ENCODE peak calls at places on chromosomes 6 and 20, in six cellular contexts. A is activated B cell treated with CpG ODN at 0.5 μM for 24 hours, T is CD14-positive monocyte, F is GM23338, Y is tibial nerve, G is neural crest cell. U is an unnamed sample.

GRCh38 chr6:52340603-52340880 is 21.4 kb upstream of the PAQR8 start:
- DNase-seq in F (no peak), A (no peak), G (no peak), T (no peak), Y (no peak), U (no peak)

GRCh38 chr6:119148102-119148824 is 69.8 kb upstream of the FAM184A start:
- DNase-seq in Y (no peak), G (peak; percentile 22), T (no peak), F (peak; percentile 68), A (no peak), U (no peak)

GRCh38 chr6:132868057-132868456 is 53.7 kb downstream of the RPS12 start:
- DNase-seq in G (no peak), Y (no peak), F (no peak), T (no peak), A (no peak), U (no peak)

GRCh38 chr6:32947552-32948465 is 5.1 kb downstream of the HLA-DMA start:
- DNase-seq in F (peak; percentile 86), Y (no peak), A (no peak), G (no peak), T (no peak), U (no peak)

GRCh38 chr20:19893356-19893755 is 123.8 kb upstream of the NAA20 start:
- DNase-seq in F (no peak), G (no peak), T (no peak), A (no peak), Y (no peak), U (no peak)

GRCh38 chr6:34239240-34239825 is 2.7 kb downstream of the HMGA1 start:
- DNase-seq in G (no peak), T (no peak), A (no peak), F (no peak), Y (no peak), U (no peak)

GRCh38 chr6:139698526-139699182 is 324.2 kb upstream of the CITED2 start:
- DNase-seq in Y (no peak), F (no peak), A (no peak), T (peak; percentile 48), G (no peak), U (no peak)

GRCh38 chr6:37486440-37486839 is 13.3 kb downstream of the CCDC167 start:
- DNase-seq in Y (no peak), F (no peak), G (no peak), A (no peak), T (no peak), U (no peak)

GRCh38 chr6:73879894-73880293 is 183.9 kb downstream of the CD109 start:
- DNase-seq in Y (no peak), G (no peak), T (no peak), F (no peak), A (no peak), U (no peak)

GRCh38 chr20:49470922-49471321 is 11.5 kb downstream of the KCNB1 start:
- DNase-seq in T (no peak), Y (no peak), G (no peak), F (no peak), A (no peak), U (no peak)

GRCh38 chr20:25574411-25574810 is 10.9 kb downstream of the NINL start:
- DNase-seq in T (no peak), A (no peak), Y (no peak), F (no peak), G (no peak), U (no peak)
- TF ChIP-seq CTCF in T (no peak), A (no peak), Y (no peak), F (peak; percentile 38), G (no peak), U (no peak)

GRCh38 chr6:155583997-155584396 is 128.4 kb upstream of the NOX3 start:
- DNase-seq in Y (no peak), A (no peak), T (no peak), F (no peak), G (no peak), U (no peak)

GRCh38 chr6:155586036-155586557 is 130.5 kb upstream of the NOX3 start:
- DNase-seq in T (no peak), G (no peak), Y (no peak), F (no peak), A (no peak), U (no peak)

GRCh38 chr6:155582016-155582991 is 126.7 kb upstream of the NOX3 start:
- DNase-seq in A (no peak), F (no peak), G (no peak), T (no peak), Y (no peak), U (no peak)

DNA sequence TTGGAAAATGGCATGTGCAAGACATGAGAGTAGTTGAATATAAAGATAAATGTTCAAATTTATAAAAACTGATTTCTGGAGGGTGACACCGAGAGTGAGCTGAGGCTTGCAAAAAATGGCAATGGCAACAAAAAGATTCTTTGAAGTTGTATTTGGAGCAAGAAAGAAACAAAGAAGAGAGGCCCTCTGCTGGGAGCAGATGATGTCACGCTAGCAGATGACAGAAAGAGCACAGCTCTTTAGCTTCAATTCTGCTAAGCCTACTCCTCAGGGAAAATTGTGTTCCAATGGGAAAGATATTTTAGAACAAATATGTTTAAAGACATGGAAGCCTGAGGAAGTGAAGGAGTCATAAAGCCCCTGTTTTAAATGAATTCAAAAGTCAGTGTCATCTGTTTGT is 125.3 kb upstream of the NOX3 start:
- DNase-seq in G (no peak), T (no peak), F (peak; percentile 12), A (no peak), Y (no peak), U (no peak)
- TF ChIP-seq CTCF in G (peak; percentile 27), T (no peak), F (no peak), A (no peak), Y (no peak), U (no peak)

GRCh38 chr6:75368864-75369402 is 84.3 kb upstream of the TMEM30A start:
- DNase-seq in F (no peak), Y (no peak), G (no peak), A (no peak), T (no peak), U (no peak)

GRCh38 chr6:75372884-75373283 is 88.3 kb upstream of the TMEM30A start:
- DNase-seq in T (no peak), F (no peak), A (no peak), Y (no peak), G (no peak), U (no peak)

GRCh38 chr6:75363304-75363703 is 78.7 kb upstream of the TMEM30A start:
- DNase-seq in G (no peak), Y (no peak), F (no peak), T (no peak), A (no peak), U (no peak)

GRCh38 chr6:75368151-75368779 is 83.7 kb upstream of the TMEM30A start:
- DNase-seq in Y (no peak), G (no peak), F (peak; percentile 88), T (no peak), A (no peak), U (no peak)
- TF ChIP-seq CTCF in Y (no peak), G (peak; percentile 66), F (peak; percentile 83), T (no peak), A (no peak), U (peak; percentile 65)

DNA sequence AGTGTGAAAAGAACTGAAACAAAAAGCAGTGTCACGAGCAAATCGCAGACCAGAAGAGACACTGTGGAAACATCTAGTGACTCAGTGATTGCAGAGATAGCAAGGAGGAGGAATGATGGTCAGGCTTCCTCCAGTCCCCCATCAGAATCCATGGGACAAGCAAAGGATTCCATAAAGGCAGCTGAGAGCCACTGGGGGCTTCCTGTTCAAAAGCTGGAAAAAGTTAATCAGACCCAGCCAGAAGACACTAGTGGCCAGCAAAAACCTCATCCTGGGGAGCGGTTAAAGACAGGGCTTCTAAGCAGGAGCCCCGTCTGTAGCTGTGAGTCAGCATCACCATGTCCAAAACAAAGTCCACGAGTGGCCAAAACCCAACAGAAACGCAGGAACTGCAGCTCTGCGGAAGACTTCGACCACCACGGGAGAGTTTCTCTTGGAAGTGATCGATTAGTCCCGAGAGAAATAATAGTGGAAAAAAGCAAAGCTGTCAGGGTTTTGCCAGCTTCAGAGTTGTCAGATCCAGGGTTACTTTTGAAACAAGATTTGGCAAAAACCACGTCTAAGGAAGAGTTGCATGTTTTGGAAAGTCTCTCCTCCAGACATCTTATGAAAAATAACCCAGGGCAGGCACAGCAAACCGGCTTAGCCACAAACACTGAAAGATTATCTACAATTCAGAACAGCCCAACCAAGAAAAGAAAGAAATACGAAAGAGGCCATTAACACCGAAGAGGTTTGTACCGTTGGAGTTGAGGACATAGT is 51.0 kb downstream of the JAG1 start:
- DNase-seq in A (no peak), T (no peak), Y (no peak), G (no peak), F (no peak), U (peak; percentile 66)
- TF ChIP-seq CTCF in A (no peak), T (no peak), Y (no peak), G (no peak), F (no peak), U (no peak)

GRCh38 chr6:169449221-169449620 is 195.6 kb upstream of the THBS2 start:
- DNase-seq in T (no peak), G (no peak), F (no peak), A (no peak), Y (no peak), U (no peak)

GRCh38 chr6:169450097-169450496 is 196.5 kb upstream of the THBS2 start:
- DNase-seq in G (no peak), F (no peak), T (no peak), Y (no peak), A (no peak), U (no peak)

GRCh38 chr6:169445661-169446581 is 192.3 kb upstream of the THBS2 start:
- DNase-seq in G (no peak), F (peak; percentile 11), Y (no peak), A (no peak), T (no peak), U (no peak)

GRCh38 chr6:169441292-169441691 is 187.6 kb upstream of the THBS2 start:
- DNase-seq in Y (no peak), A (no peak), G (no peak), F (no peak), T (no peak), U (no peak)

DNA sequence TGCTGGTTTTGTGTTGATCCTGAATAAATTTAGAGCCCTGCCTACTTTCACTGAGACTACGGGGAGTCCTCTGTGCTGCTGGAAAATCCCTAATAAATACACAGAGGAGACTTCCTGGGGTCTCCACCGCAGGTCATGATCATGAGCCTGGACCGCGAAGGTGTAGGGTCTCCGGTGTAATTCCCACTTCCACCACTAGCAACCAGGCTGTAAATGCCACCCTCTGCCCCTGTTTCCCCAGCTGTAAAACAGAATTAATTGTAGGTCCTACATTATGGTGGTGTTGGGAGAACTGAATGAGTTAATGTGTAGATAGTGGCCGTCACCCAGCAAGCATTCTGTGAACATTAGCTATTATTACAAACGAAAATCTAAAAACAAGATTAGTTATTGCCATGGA is 191.6 kb upstream of the THBS2 start:
- DNase-seq in G (no peak), F (peak; percentile 21), A (no peak), T (no peak), Y (no peak), U (no peak)
- TF ChIP-seq CTCF in G (peak; percentile 35), F (peak; percentile 48), A (no peak), T (no peak), Y (no peak), U (no peak)

U was measured in heart right ventricle.